ENCODE peak calls at places on chromosomes 5 and 9, in six cellular contexts. R, U, B, I, E and K are unnamed samples.

GRCh38 chr5:138937392-138938387 is 62.6 kb upstream of the LRRTM2 start:
- DNase-seq in R (no peak), U (no peak), B (no peak), I (peak), E (no peak), K (no peak)

GRCh38 chr9:93094294-93095204 is 1.5 kb upstream of the CARD19 start:
- DNase-seq in R (no peak), U (no peak), B (no peak), I (peak), E (no peak), K (no peak)

GRCh38 chr5:43336159-43336558 is 22.9 kb upstream of the HMGCS1 start:
- DNase-seq in R (no peak), U (peak), B (no peak), I (no peak), E (no peak), K (no peak)

GRCh38 chr5:121628783-121629182 is 222.9 kb upstream of the FTMT start:
- DNase-seq in R (no peak), U (peak), B (no peak), I (no peak), E (no peak), K (no peak)

GRCh38 chr9:14652729-14653377 is 40.4 kb downstream of the ZDHHC21 start:
- DNase-seq in R (no peak), U (peak), B (no peak), I (no peak), E (no peak), K (no peak)

GRCh38 chr9:123408313-123409266 is 52.6 kb downstream of the CRB2 start:
- DNase-seq in R (no peak), U (no peak), B (no peak), I (no peak), E (no peak), K (no peak)

GRCh38 chr9:124602632-124603031 is 95.4 kb upstream of the NR5A1 start:
- DNase-seq in R (no peak), U (no peak), B (no peak), I (no peak), E (no peak), K (no peak)

GRCh38 chr5:95959964-95960801 is 1.5 kb downstream of the ELL2 start:
- DNase-seq in R (no peak), U (no peak), B (no peak), I (no peak), E (no peak), K (peak)

GRCh38 chr9:121194730-121195129 is 6.9 kb downstream of the RAB14 start:
- DNase-seq in R (no peak), U (peak), B (peak), I (no peak), E (no peak), K (no peak)

GRCh38 chr9:108775901-108776306 is 79.9 kb downstream of the ACTL7B start:
- DNase-seq in R (no peak), U (no peak), B (no peak), I (no peak), E (no peak), K (no peak)

GRCh38 chr5:73170522-73170921 is 2.5 kb upstream of the TMEM174 start:
- DNase-seq in R (no peak), U (peak), B (no peak), I (no peak), E (no peak), K (no peak)

GRCh38 chr5:33679791-33680190 is 212.0 kb downstream of the ADAMTS12 start:
- DNase-seq in R (no peak), U (no peak), B (no peak), I (no peak), E (no peak), K (no peak)

GRCh38 chr9:91038483-91039124 is 237.0 kb downstream of the SYK start:
- DNase-seq in R (no peak), U (no peak), B (no peak), I (no peak), E (no peak), K (no peak)

GRCh38 chr9:36867241-36867640 is 166.8 kb downstream of the PAX5 start:
- DNase-seq in R (no peak), U (no peak), B (no peak), I (peak), E (no peak), K (no peak)

GRCh38 chr9:36865731-36866635 is 168.1 kb downstream of the PAX5 start:
- DNase-seq in R (no peak), U (no peak), B (no peak), I (peak), E (no peak), K (no peak)

GRCh38 chr9:36867672-36868471 is 166.2 kb downstream of the PAX5 start:
- DNase-seq in R (no peak), U (no peak), B (no peak), I (peak), E (peak), K (no peak)

GRCh38 chr9:36868591-36869282 is 165.3 kb downstream of the PAX5 start:
- DNase-seq in R (no peak), U (no peak), B (no peak), I (peak), E (no peak), K (no peak)

DNA sequence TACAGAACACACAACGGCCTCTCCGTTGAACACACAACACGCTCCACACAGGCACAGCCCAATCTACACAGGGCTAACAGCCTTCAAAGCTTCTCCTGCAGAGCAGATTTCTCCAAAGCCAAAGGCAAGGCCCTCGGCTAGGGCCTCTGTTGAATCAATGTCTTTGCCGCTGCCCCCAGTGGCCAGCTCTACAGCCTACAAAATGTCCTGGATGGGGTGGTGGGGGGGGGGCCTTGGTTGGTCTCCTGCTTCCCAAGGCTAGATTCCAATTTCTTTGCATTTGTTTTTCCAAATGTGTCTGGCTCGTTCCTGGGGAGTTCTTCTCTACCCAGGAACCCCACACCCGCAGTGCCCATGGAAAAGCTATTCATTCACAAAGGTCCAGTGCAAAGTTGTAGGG is 167.2 kb downstream of the PAX5 start:
- DNase-seq in R (no peak), U (no peak), B (no peak), I (peak), E (no peak), K (no peak)
- TF ChIP-seq CTCF in R (peak), U (no peak), B (no peak), I (no peak), E (peak), K (no peak)

DNA sequence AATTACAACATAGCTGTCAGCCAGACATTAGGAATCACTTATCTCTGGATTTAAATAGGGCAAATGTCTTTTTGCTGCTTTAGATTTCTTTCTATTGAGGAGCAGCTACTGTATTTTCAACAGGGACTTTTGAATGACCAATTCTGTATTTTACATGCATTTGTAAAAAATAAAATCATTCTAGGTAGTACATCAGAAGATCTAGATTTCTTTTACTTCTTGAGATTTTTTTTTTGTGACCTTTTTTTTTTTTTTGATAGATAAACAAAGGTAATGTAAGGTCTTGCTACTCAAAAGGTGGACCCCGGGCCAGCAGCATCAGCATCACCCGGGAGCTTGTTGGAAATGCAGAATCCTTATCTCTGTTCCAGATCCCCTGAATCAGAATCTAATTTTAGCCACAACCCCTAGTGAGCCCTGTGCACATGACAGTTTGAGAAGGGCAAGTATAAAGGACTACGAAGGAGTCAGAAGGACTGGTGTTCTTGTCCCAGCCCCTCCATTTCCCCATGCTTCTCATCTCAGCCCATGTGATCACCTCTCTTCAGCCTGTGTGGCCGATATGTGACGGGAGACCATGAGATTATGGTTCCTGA is 37.7 kb upstream of the CKMT2 start:
- DNase-seq in R (no peak), U (no peak), B (no peak), I (no peak), E (no peak), K (no peak)
- TF ChIP-seq CTCF in R (no peak), U (no peak), B (no peak), I (no peak), E (no peak), K (peak)

DNA sequence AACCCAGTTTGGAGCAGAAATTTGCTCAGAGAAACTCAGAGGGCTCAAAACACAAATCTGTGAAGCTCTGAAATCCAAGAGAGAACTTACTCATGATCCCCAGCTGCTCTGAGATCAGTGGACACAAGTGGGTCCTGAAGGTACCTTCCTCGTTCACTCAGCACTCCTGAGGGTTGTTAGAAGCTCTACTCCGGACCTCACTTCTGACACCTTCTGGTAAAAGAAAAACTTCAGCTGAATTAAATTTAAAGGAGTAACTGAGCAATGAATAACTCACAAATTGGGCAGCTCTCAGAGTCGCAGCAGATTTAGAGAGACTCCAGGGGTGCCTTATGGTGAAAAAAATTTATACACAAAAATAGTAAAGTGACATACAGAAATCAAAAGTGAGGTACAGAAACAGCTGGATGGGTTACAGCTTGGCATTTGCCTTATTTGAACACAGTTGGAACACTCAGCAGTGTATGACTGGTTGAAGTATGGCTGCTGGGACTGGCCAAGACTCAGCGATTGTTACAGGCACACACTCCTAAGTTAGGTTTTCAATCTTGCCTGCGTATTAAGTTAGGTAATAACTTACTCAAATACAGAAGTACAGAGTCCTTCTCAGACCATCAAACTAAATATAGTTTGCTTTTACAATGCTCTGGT is 32.5 kb downstream of the INSL4 start:
- DNase-seq in R (peak), U (peak), B (no peak), I (no peak), E (no peak), K (no peak)
- TF ChIP-seq CTCF in R (peak), U (peak), B (no peak), I (peak), E (no peak), K (no peak)

GRCh38 chr5:107104774-107105050 is 566.0 kb downstream of the EFNA5 start:
- DNase-seq in R (no peak), U (peak), B (no peak), I (no peak), E (no peak), K (no peak)
- TF ChIP-seq CTCF in R (peak), U (peak), B (peak), I (peak), E (peak), K (no peak)

DNA sequence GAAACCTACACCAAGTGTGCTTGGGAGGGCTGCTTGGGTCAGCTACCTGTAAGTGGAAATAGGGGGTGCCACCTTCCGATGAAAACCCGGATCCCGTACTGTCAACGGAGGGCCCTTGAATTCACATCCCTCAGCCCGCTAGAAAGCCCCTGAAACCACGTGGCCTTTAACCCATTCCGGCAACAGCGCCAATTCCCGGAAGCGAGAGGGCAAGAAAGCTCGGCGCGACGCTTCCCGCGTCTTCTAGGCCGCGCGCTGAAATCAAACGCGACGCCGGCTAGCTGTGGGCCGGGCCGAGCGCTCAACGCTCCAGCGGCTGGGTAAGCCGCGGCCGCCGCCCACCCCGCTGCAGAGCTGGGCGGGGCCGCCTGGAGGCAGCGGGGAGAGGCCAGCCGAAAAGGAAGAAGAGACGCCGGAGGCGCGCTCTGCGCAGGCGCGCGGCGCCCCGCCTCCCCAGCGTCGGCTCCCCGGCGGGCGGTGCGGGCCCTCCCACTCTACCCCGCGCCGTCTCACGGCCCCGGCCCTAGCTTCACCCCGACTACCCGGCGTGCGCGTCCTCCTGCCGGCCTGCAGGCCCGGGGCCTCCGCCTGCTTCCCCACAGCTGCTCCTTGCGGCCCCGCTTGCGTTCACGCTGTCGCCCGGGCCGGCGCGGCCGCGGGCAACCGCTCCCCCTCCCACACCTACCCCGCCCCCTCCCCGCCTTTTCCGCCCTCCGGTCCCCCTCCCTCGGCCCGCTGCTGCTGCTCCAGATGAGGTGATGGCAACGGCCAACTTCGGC is at the start of gene KIF2A:
- DNase-seq in R (peak), U (peak), B (peak), I (peak), E (peak), K (peak)
- TF ChIP-seq CTCF in R (no peak), U (peak), B (no peak), I (peak), E (no peak), K (no peak)

DNA sequence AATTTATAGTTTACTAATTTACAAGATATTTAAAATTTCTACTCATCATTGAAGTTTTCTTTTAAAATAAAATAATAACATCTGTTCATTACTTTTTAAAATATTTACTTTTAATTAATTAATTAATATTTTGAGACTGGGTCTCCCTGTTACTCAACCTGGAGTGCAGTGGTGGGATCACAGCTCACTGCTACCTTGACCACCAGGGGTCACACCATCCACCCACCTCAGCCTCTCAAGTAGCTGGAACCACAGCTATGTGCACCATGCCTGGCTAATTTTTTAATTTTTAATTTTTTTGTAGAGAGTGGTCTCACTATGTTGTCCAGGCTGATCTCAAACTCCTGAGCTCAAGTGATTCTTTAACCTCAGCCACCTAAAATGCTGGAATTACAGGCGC is 1013.6 kb downstream of the CDH9 start:
- DNase-seq in R (no peak), U (no peak), B (no peak), I (no peak), E (no peak), K (no peak)
- TF ChIP-seq CTCF in R (peak), U (no peak), B (peak), I (no peak), E (peak), K (no peak)

DNA sequence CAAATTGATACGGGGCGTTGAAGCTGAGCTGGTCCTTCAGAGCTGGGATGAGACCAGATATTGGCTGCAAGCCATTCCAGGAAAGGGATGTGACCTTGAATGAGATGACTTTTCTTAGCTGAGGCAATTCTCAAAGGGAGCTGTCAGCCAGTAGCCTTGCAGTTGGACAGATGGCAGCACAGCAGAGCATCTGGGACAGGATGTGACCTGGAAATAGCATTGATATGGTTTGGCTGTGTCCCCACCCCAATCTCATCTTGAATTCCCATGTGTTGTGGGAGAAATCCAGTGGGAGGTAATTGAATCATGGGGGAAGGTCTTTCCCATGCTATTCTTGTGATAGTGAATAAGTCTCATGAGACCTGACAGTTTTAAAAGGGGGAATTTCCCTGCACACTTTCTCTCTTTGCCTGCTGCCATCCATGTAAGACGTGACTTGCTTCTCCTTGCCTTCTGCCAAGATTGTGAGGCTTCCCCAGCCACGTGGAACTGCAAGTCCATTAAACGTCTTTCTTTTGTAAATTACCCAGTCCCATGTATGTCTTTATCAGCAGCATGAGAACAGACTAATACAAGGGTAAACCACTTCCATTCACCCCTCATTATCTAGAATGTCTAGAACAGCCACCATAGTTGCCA is 19.8 kb upstream of the MTX3 start:
- DNase-seq in R (no peak), U (no peak), B (no peak), I (no peak), E (no peak), K (no peak)
- TF ChIP-seq CTCF in R (no peak), U (no peak), B (no peak), I (no peak), E (no peak), K (no peak)

GRCh38 chr5:140075371-140075770 is 32.3 kb upstream of the NRG2 start:
- DNase-seq in R (no peak), U (peak), B (peak), I (no peak), E (no peak), K (no peak)
- TF ChIP-seq CTCF in R (no peak), U (no peak), B (peak), I (no peak), E (no peak), K (no peak)

DNA sequence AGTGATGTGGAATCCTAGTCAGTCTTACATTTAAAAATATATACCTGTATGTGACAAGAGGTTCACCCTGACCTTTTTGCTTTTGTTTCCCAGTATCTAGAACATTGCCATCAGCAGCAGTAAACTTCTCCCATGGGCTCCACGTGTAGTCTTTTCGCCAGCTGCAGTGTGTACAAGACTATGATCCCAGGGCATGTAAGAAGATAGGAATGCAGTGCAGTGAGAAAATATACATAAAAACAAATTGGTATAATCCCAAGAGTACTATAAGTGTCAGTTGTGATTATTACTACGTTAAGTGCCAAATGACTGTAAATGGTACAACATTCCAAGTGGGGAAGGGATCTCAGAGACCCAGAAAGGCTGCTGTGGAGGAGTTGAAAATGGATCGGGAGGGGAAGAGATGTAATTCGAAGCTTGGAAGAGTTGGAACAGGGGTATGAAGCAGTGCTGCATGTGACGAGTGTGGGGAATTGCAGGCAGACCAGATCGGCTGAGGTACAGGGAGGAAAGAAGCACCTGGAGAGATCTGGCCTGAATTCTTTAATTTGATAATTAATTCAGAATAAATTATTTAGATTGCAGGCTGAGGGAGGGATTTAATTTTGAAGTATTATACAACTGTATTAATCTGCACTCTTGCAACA is 95.1 kb downstream of the FBXL7 start:
- DNase-seq in R (no peak), U (no peak), B (no peak), I (no peak), E (no peak), K (no peak)
- TF ChIP-seq CTCF in R (no peak), U (no peak), B (no peak), I (no peak), E (no peak), K (no peak)